ENCODE peak calls at places on chromosomes 11 and 22, in ten cellular contexts. Z is activated CD8-positive, alpha-beta memory T cell treated with anti-CD3 and anti-CD28 coated beads, Interleukin-2, amount 10 ng/mL, durations not matched to agents 7 days and 5 days; F is DMS79 treated with DMSO at 0.1 percent for 48 hours; K is NCI-H1048; A is ACHN; W is mammary epithelial cell; E is activated CD4-positive, alpha-beta T cell treated with anti-CD3 and anti-CD28 coated beads for 24 hours; V is D341Med; O is epithelial cell of esophagus; Q is AML-193. S is an unnamed sample.

GRCh38 chr11:45259607-45260006 is 26.5 kb downstream of the SYT13 start:
- DNase-seq in Z (no peak), A (peak), F (no peak), K (no peak), V (no peak), E (no peak), Q (no peak), O (peak), W (peak), S (peak)

GRCh38 chr11:126359431-126360048 is 4.1 kb downstream of the ST3GAL4 start:
- DNase-seq in Q (no peak), E (no peak), K (no peak), A (no peak), O (no peak), W (no peak), Z (no peak), V (peak), F (peak), S (no peak)

GRCh38 chr11:112540261-112540660 is 279.6 kb upstream of the PLET1 start:
- DNase-seq in Q (no peak), K (no peak), V (no peak), Z (no peak), E (no peak), W (no peak), A (no peak), O (no peak), F (no peak), S (no peak)

GRCh38 chr22:19903031-19903430 is 38.5 kb upstream of the COMT start:
- DNase-seq in A (no peak), E (no peak), F (no peak), Z (no peak), K (no peak), W (no peak), V (peak), Q (no peak), O (no peak), S (no peak)

GRCh38 chr11:133964356-133964755 is 7.6 kb upstream of the IGSF9B start:
- DNase-seq in W (no peak), K (no peak), Z (no peak), O (no peak), F (no peak), E (no peak), Q (no peak), A (no peak), V (no peak), S (no peak)

GRCh38 chr11:629237-629583 is 2.2 kb upstream of the SCT start:
- DNase-seq in O (no peak), W (no peak), K (no peak), A (no peak), E (no peak), Z (no peak), Q (no peak), V (no peak), F (no peak), S (no peak)

GRCh38 chr22:41360126-41360525 is 21.6 kb upstream of the TEF start:
- DNase-seq in O (no peak), W (no peak), F (no peak), A (no peak), Q (no peak), V (no peak), E (no peak), K (no peak), Z (no peak), S (no peak)

GRCh38 chr11:35288311-35288710 is 131.0 kb downstream of the SLC1A2 start:
- DNase-seq in V (no peak), K (no peak), Q (no peak), W (no peak), F (no peak), E (no peak), A (no peak), O (no peak), Z (no peak), S (no peak)

GRCh38 chr22:50544078-50544745 is 1.5 kb upstream of the KLHDC7B start:
- DNase-seq in Z (peak), K (no peak), F (peak), O (peak), Q (peak), W (no peak), V (peak), E (peak), A (peak), S (peak)

GRCh38 chr11:20474176-20474950 is 86.8 kb downstream of the PRMT3 start:
- DNase-seq in V (no peak), Q (no peak), Z (no peak), E (no peak), F (no peak), O (peak), A (no peak), K (no peak), W (peak), S (no peak)

GRCh38 chr11:68663482-68664010 is 20.8 kb upstream of the GAL start:
- DNase-seq in E (no peak), A (no peak), W (no peak), Z (no peak), K (no peak), F (no peak), V (no peak), O (no peak), Q (no peak), S (no peak)

GRCh38 chr22:36470162-36470993 is 11.1 kb downstream of the TXN2 start:
- DNase-seq in O (peak), F (peak), A (peak), K (no peak), W (peak), V (peak), E (peak), Z (peak), Q (peak), S (peak)

GRCh38 chr11:45919806-45920530 is 2.3 kb upstream of the PEX16 start:
- DNase-seq in A (no peak), Z (no peak), F (no peak), K (no peak), E (no peak), Q (no peak), V (no peak), O (no peak), W (no peak), S (no peak)

GRCh38 chr11:2904153-2905052 is 18.8 kb upstream of the CDKN1C start:
- DNase-seq in F (no peak), K (no peak), Z (no peak), V (no peak), E (no peak), W (no peak), Q (no peak), A (no peak), O (no peak), S (no peak)

GRCh38 chr22:43541462-43542407 is 129.9 kb downstream of the MPPED1 start:
- DNase-seq in Z (no peak), Q (no peak), E (no peak), W (no peak), V (peak), K (no peak), O (no peak), F (no peak), A (no peak), S (no peak)

GRCh38 chr22:43432883-43433415 is 21.1 kb downstream of the MPPED1 start:
- DNase-seq in A (no peak), F (no peak), E (no peak), W (no peak), Z (no peak), V (no peak), Q (no peak), K (no peak), O (no peak), S (no peak)

GRCh38 chr11:10117709-10118341 is 176.2 kb downstream of the SBF2 start:
- DNase-seq in W (peak), O (peak), E (no peak), K (no peak), F (no peak), V (no peak), A (no peak), Q (no peak), Z (no peak), S (no peak)

GRCh38 chr22:23220485-23221350 is 40.4 kb downstream of the BCR start:
- DNase-seq in A (no peak), E (no peak), W (peak), F (no peak), K (no peak), Z (peak), O (peak), V (no peak), Q (peak), S (no peak)

GRCh38 chr22:21933899-21934298 is 18.7 kb downstream of the PPM1F start:
- DNase-seq in E (no peak), V (no peak), O (no peak), W (no peak), Q (no peak), F (no peak), A (no peak), Z (no peak), K (no peak), S (no peak)

GRCh38 chr11:129189646-129190045 is 2.5 kb downstream of the ARHGAP32 start:
- DNase-seq in Z (no peak), V (no peak), A (no peak), K (no peak), O (peak), W (no peak), F (no peak), Q (no peak), E (no peak), S (no peak)

GRCh38 chr11:132408877-132409276 is 1038.5 kb downstream of the NTM start:
- DNase-seq in A (no peak), E (no peak), O (no peak), W (no peak), Q (no peak), K (no peak), F (peak), Z (no peak), V (no peak), S (no peak)

GRCh38 chr11:18844753-18845367 is 53.3 kb upstream of the PTPN5 start:
- DNase-seq in Q (peak), F (no peak), W (peak), Z (no peak), O (peak), E (no peak), V (peak), A (peak), K (no peak), S (no peak)

GRCh38 chr11:44244649-44245308 is 65.2 kb downstream of the ALX4 start:
- DNase-seq in V (no peak), K (no peak), E (no peak), A (no peak), O (no peak), F (no peak), Z (no peak), W (no peak), Q (no peak), S (no peak)

S was measured in NK-92 treated with Interleukin-12 subunit alpha and Interleukin-12 subunit beta, amount 100 ng/mL, for 24 hours.